ENCODE peak calls at places on chromosomes 5 and 9, in seven cellular contexts. One of them, this sample, is unnamed.

GRCh38 chr5:108747111-108748009 is at the start of gene FER:
- DNase-seq in HCT116: peak
- DNase-seq in H1: no peak
- DNase-seq in HepG2: peak
- DNase-seq in A549: peak
- DNase-seq in endothelial cell of umbilical vein: peak
- DNase-seq in SK-N-SH: no peak
- DNase-seq in this sample: peak

GRCh38 chr5:6551287-6551954 is 81.4 kb downstream of the NSUN2 start:
- DNase-seq in HCT116: no peak
- DNase-seq in H1: no peak
- DNase-seq in HepG2: no peak
- DNase-seq in A549: no peak
- DNase-seq in endothelial cell of umbilical vein: no peak
- DNase-seq in SK-N-SH: no peak
- DNase-seq in this sample: no peak

GRCh38 chr5:5044240-5044840 is 95.8 kb upstream of the ADAMTS16 start:
- DNase-seq in HCT116: no peak
- DNase-seq in H1: no peak
- DNase-seq in HepG2: no peak
- DNase-seq in A549: no peak
- DNase-seq in endothelial cell of umbilical vein: no peak
- DNase-seq in SK-N-SH: no peak
- DNase-seq in this sample: no peak

GRCh38 chr5:81269751-81270686 is 31.4 kb upstream of the ZCCHC9 start:
- DNase-seq in HCT116: no peak
- DNase-seq in H1: no peak
- DNase-seq in HepG2: peak
- DNase-seq in A549: no peak
- DNase-seq in endothelial cell of umbilical vein: no peak
- DNase-seq in SK-N-SH: no peak
- DNase-seq in this sample: peak

GRCh38 chr9:135939351-135940265 is 21.6 kb downstream of the UBAC1 start:
- DNase-seq in HCT116: no peak
- DNase-seq in H1: no peak
- DNase-seq in HepG2: no peak
- DNase-seq in A549: no peak
- DNase-seq in endothelial cell of umbilical vein: no peak
- DNase-seq in SK-N-SH: no peak
- DNase-seq in this sample: peak

GRCh38 chr5:163460562-163461176 is at the start of gene HMMR:
- DNase-seq in HCT116: no peak
- DNase-seq in H1: peak
- DNase-seq in HepG2: peak
- DNase-seq in A549: no peak
- DNase-seq in endothelial cell of umbilical vein: no peak
- DNase-seq in SK-N-SH: peak
- DNase-seq in this sample: no peak

GRCh38 chr5:124742521-124742920 is 3.9 kb downstream of the ZNF608 start:
- DNase-seq in HCT116: no peak
- DNase-seq in H1: no peak
- DNase-seq in HepG2: no peak
- DNase-seq in A549: no peak
- DNase-seq in endothelial cell of umbilical vein: no peak
- DNase-seq in SK-N-SH: no peak
- DNase-seq in this sample: no peak

GRCh38 chr5:177471610-177472356 is 1.7 kb downstream of the DBN1 start:
- DNase-seq in HCT116: no peak
- DNase-seq in H1: no peak
- DNase-seq in HepG2: no peak
- DNase-seq in A549: no peak
- DNase-seq in endothelial cell of umbilical vein: no peak
- DNase-seq in SK-N-SH: peak
- DNase-seq in this sample: no peak

GRCh38 chr9:133460405-133461175 is 812 bp downstream of the CACFD1 start:
- DNase-seq in HCT116: no peak
- DNase-seq in H1: peak
- DNase-seq in HepG2: peak
- DNase-seq in A549: peak
- DNase-seq in endothelial cell of umbilical vein: peak
- DNase-seq in SK-N-SH: no peak
- DNase-seq in this sample: no peak

GRCh38 chr5:43543434-43543833 is 13.4 kb downstream of the PAIP1 start:
- DNase-seq in HCT116: no peak
- DNase-seq in H1: no peak
- DNase-seq in HepG2: no peak
- DNase-seq in A549: no peak
- DNase-seq in endothelial cell of umbilical vein: no peak
- DNase-seq in SK-N-SH: no peak
- DNase-seq in this sample: no peak

GRCh38 chr5:14723648-14724231 is 59.2 kb downstream of the OTULIN start:
- DNase-seq in HCT116: no peak
- DNase-seq in H1: no peak
- DNase-seq in HepG2: no peak
- DNase-seq in A549: no peak
- DNase-seq in endothelial cell of umbilical vein: no peak
- DNase-seq in SK-N-SH: no peak
- DNase-seq in this sample: peak

GRCh38 chr9:33787839-33788238 is 7.5 kb upstream of the PRSS3 start:
- DNase-seq in HCT116: no peak
- DNase-seq in H1: no peak
- DNase-seq in HepG2: no peak
- DNase-seq in A549: no peak
- DNase-seq in endothelial cell of umbilical vein: no peak
- DNase-seq in SK-N-SH: no peak
- DNase-seq in this sample: no peak

GRCh38 chr9:138117101-138117750 is 239.6 kb downstream of the CACNA1B start:
- DNase-seq in HCT116: no peak
- DNase-seq in H1: no peak
- DNase-seq in HepG2: no peak
- DNase-seq in A549: no peak
- DNase-seq in endothelial cell of umbilical vein: no peak
- DNase-seq in SK-N-SH: no peak
- DNase-seq in this sample: no peak

GRCh38 chr9:124068248-124068647 is 56.7 kb downstream of the LHX2 start:
- DNase-seq in HCT116: no peak
- DNase-seq in H1: no peak
- DNase-seq in HepG2: no peak
- DNase-seq in A549: no peak
- DNase-seq in endothelial cell of umbilical vein: no peak
- DNase-seq in SK-N-SH: no peak
- DNase-seq in this sample: no peak

GRCh38 chr9:18002718-18003438 is 424.0 kb downstream of the SH3GL2 start:
- DNase-seq in HCT116: no peak
- DNase-seq in H1: no peak
- DNase-seq in HepG2: no peak
- DNase-seq in A549: no peak
- DNase-seq in endothelial cell of umbilical vein: no peak
- DNase-seq in SK-N-SH: no peak
- DNase-seq in this sample: no peak

GRCh38 chr5:103867857-103868598 is 305.4 kb upstream of the NUDT12 start:
- DNase-seq in HCT116: no peak
- DNase-seq in H1: no peak
- DNase-seq in HepG2: no peak
- DNase-seq in A549: no peak
- DNase-seq in endothelial cell of umbilical vein: no peak
- DNase-seq in SK-N-SH: peak
- DNase-seq in this sample: peak

GRCh38 chr9:78982849-78983248 is 588.9 kb upstream of the TLE4 start:
- DNase-seq in HCT116: peak
- DNase-seq in H1: no peak
- DNase-seq in HepG2: no peak
- DNase-seq in A549: no peak
- DNase-seq in endothelial cell of umbilical vein: no peak
- DNase-seq in SK-N-SH: no peak
- DNase-seq in this sample: no peak

DNA sequence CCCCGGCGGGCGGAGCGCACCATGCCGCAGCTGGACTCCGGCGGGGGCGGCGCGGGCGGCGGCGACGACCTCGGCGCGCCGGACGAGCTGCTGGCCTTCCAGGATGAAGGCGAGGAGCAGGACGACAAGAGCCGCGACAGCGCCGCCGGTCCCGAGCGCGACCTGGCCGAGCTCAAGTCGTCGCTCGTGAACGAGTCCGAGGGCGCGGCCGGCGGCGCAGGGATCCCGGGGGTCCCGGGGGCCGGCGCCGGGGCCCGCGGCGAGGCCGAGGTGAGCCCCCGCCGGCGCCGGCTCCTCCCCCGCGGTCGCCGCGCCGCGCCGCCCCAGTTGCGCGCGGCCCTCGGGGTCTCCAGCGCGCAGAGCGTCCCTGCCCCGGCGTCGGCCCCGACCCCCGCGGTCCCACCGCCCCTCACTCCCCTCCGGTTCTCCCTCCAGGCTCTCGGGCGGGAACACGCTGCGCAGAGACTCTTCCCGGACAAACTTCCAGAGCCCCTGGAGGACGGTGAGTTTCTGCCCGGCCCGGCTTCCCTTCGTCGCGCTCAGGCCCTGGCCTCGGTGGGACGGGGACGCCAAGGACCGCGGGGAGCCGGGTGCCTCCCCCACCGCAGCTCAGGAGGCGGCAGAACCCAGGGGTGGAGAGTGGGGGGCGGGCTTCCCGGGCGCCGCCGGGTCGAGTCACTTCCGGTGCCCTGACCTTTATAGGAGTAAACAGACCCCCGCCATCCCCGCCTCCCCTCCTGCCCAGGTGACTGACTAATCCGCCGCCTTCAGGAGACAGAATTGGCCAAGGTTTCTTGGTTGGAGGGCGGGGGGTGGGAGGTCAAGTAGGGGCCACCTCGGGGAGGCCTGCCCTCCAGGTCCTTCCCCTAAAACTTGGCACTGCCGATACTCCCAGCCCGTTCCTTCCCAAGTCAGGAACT is 665 bp downstream of the TCF7 start:
- DNase-seq in HCT116: no peak
- DNase-seq in H1: peak
- DNase-seq in HepG2: peak
- DNase-seq in A549: peak
- DNase-seq in endothelial cell of umbilical vein: no peak
- DNase-seq in SK-N-SH: peak
- DNase-seq in this sample: peak
- H3K4me3 ChIP-seq in HCT116: peak
- H3K4me3 ChIP-seq in H1: peak
- H3K4me3 ChIP-seq in HepG2: peak
- H3K4me3 ChIP-seq in A549: peak
- H3K4me3 ChIP-seq in endothelial cell of umbilical vein: no peak
- H3K4me3 ChIP-seq in SK-N-SH: peak
- H3K4me3 ChIP-seq in this sample: no peak

DNA sequence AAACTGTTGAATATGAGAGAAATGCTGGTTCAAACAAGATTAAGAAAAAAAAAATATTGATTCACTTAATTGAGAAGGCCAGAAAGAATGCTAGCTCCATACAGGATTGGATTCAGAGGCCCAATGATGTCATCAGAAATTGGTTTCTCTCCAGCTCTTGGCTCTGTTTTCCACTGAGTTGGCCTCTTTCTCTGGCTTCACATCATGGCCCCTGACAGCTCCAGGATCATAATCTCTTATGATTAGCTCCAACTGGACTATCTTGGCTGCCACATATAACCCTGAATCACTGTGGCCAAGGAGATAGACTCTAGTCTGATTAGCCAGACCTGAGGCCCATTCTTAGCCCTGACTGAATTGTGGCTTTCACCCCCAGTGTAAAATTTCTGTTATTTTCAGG is 244.7 kb upstream of the GRAMD2B start:
- DNase-seq in HCT116: no peak
- DNase-seq in H1: no peak
- DNase-seq in HepG2: no peak
- DNase-seq in A549: no peak
- DNase-seq in endothelial cell of umbilical vein: no peak
- DNase-seq in SK-N-SH: no peak
- DNase-seq in this sample: no peak
- TF ChIP-seq MAX in HCT116: no peak
- TF ChIP-seq MAX in H1: no peak
- TF ChIP-seq MAX in HepG2: no peak
- TF ChIP-seq MAX in A549: no peak
- TF ChIP-seq MAX in endothelial cell of umbilical vein: no peak
- TF ChIP-seq MAX in SK-N-SH: no peak
- TF ChIP-seq MAX in this sample: no peak

GRCh38 chr9:8732367-8733075 is 932.9 kb upstream of the DMAC1 start:
- DNase-seq in HCT116: no peak
- DNase-seq in H1: no peak
- DNase-seq in HepG2: no peak
- DNase-seq in A549: no peak
- DNase-seq in endothelial cell of umbilical vein: no peak
- DNase-seq in SK-N-SH: no peak
- DNase-seq in this sample: no peak

GRCh38 chr9:8736805-8737204 is 937.2 kb upstream of the DMAC1 start:
- DNase-seq in HCT116: no peak
- DNase-seq in H1: no peak
- DNase-seq in HepG2: no peak
- DNase-seq in A549: no peak
- DNase-seq in endothelial cell of umbilical vein: no peak
- DNase-seq in SK-N-SH: no peak
- DNase-seq in this sample: no peak

GRCh38 chr9:8730618-8731017 is 931.0 kb upstream of the DMAC1 start:
- DNase-seq in HCT116: no peak
- DNase-seq in H1: no peak
- DNase-seq in HepG2: no peak
- DNase-seq in A549: no peak
- DNase-seq in endothelial cell of umbilical vein: no peak
- DNase-seq in SK-N-SH: no peak
- DNase-seq in this sample: no peak

GRCh38 chr9:8734760-8735159 is 935.2 kb upstream of the DMAC1 start:
- DNase-seq in HCT116: no peak
- DNase-seq in H1: no peak
- DNase-seq in HepG2: no peak
- DNase-seq in A549: no peak
- DNase-seq in endothelial cell of umbilical vein: peak
- DNase-seq in SK-N-SH: no peak
- DNase-seq in this sample: no peak

GRCh38 chr9:8733096-8733954 is 933.7 kb upstream of the DMAC1 start:
- DNase-seq in HCT116: no peak
- DNase-seq in H1: no peak
- DNase-seq in HepG2: no peak
- DNase-seq in A549: no peak
- DNase-seq in endothelial cell of umbilical vein: peak
- DNase-seq in SK-N-SH: no peak
- DNase-seq in this sample: no peak
- H3K4me3 ChIP-seq in HCT116: no peak
- H3K4me3 ChIP-seq in H1: no peak
- H3K4me3 ChIP-seq in HepG2: no peak
- H3K4me3 ChIP-seq in A549: no peak
- H3K4me3 ChIP-seq in endothelial cell of umbilical vein: no peak
- H3K4me3 ChIP-seq in SK-N-SH: no peak
- H3K4me3 ChIP-seq in this sample: no peak

DNA sequence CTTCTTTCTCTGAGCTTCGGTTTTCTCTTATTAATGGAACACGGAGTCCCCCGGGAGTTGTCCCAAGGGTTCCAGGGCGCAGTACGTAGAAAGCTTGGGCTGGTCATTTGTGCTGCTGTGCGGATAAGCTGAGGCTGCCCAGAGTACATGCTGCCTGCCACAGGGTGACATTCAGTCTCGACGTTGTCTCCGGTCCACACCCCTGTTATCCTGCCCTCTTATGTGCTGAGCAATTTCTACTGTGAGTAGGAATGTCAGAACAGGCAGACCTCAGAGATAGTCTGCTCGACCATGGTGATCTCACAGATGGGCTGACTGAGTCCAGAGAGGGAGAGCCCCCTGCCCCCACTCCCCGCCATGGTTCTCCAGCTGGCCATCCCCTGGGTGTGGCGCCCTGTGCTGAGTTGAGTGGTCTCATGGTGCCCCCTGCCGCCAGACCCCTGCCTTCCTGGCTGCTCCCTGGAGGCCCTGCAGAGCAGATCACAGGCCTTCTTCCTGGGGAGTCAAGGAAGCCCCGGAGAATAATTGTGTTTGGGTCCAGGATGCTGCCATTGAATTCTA is 124.0 kb downstream of the RGS3 start:
- DNase-seq in HCT116: no peak
- DNase-seq in H1: peak
- DNase-seq in HepG2: no peak
- DNase-seq in A549: no peak
- DNase-seq in endothelial cell of umbilical vein: peak
- DNase-seq in SK-N-SH: peak
- DNase-seq in this sample: peak
- TF ChIP-seq MAX in HCT116: no peak
- TF ChIP-seq MAX in H1: no peak
- TF ChIP-seq MAX in HepG2: no peak
- TF ChIP-seq MAX in A549: no peak
- TF ChIP-seq MAX in endothelial cell of umbilical vein: no peak
- TF ChIP-seq MAX in SK-N-SH: no peak
- TF ChIP-seq MAX in this sample: no peak